ENCODE peak calls at places on chromosomes 4 and X, in seven cellular contexts. M, R, U, N, D, W and B are unnamed samples. For H3K9me3, the result is how much of the 10 kb centered on the place peaks cover.

GRCh38 chr4:76147454-76148141 is 599 bp downstream of the NUP54 start:
- DNase-seq in M (peak), R (peak), U (peak), N (peak), D (peak), W (peak), B (peak)

GRCh38 chr4:40877081-40877480 is 127.3 kb downstream of the NSUN7 start:
- DNase-seq in M (no peak), R (no peak), U (no peak), N (no peak), D (no peak), W (no peak), B (no peak)

GRCh38 chr4:169085015-169085414 is 75.0 kb upstream of the CBR4 start:
- DNase-seq in M (no peak), R (no peak), U (no peak), N (no peak), D (no peak), W (no peak), B (no peak)

GRCh38 chr4:2702361-2702760 is 53.8 kb downstream of the TNIP2 start:
- DNase-seq in M (no peak), R (no peak), U (no peak), N (no peak), D (no peak), W (no peak), B (no peak)

GRCh38 chrX:134948333-134949241 is 42.2 kb upstream of the SMIM10 start:
- DNase-seq in M (no peak), R (peak), U (no peak), N (peak), D (peak), W (no peak), B (no peak)

GRCh38 chrX:55783723-55784122 is 66.2 kb downstream of the RRAGB start:
- DNase-seq in M (no peak), R (no peak), U (no peak), N (no peak), D (no peak), W (no peak), B (no peak)

GRCh38 chr4:122117743-122118142 is 34.4 kb upstream of the BLTP1 start:
- DNase-seq in M (no peak), R (no peak), U (no peak), N (no peak), D (no peak), W (no peak), B (peak)

GRCh38 chr4:164892018-164892417 is 15.0 kb downstream of the APELA start:
- DNase-seq in M (no peak), R (no peak), U (no peak), N (no peak), D (no peak), W (no peak), B (no peak)

GRCh38 chr4:88188738-88189417 is 30.4 kb upstream of the ABCG2 start:
- DNase-seq in M (no peak), R (no peak), U (no peak), N (no peak), D (no peak), W (no peak), B (no peak)

GRCh38 chr4:144402176-144402575 is 243.8 kb upstream of the HHIP start:
- DNase-seq in M (no peak), R (no peak), U (no peak), N (peak), D (no peak), W (no peak), B (no peak)

GRCh38 chr4:114563536-114564315 is 34.9 kb upstream of the UGT8 start:
- DNase-seq in M (peak), R (no peak), U (no peak), N (no peak), D (no peak), W (no peak), B (no peak)

GRCh38 chrX:24231169-24231568 is 81.6 kb downstream of the ZFX start:
- DNase-seq in M (no peak), R (no peak), U (peak), N (no peak), D (peak), W (no peak), B (no peak)

DNA sequence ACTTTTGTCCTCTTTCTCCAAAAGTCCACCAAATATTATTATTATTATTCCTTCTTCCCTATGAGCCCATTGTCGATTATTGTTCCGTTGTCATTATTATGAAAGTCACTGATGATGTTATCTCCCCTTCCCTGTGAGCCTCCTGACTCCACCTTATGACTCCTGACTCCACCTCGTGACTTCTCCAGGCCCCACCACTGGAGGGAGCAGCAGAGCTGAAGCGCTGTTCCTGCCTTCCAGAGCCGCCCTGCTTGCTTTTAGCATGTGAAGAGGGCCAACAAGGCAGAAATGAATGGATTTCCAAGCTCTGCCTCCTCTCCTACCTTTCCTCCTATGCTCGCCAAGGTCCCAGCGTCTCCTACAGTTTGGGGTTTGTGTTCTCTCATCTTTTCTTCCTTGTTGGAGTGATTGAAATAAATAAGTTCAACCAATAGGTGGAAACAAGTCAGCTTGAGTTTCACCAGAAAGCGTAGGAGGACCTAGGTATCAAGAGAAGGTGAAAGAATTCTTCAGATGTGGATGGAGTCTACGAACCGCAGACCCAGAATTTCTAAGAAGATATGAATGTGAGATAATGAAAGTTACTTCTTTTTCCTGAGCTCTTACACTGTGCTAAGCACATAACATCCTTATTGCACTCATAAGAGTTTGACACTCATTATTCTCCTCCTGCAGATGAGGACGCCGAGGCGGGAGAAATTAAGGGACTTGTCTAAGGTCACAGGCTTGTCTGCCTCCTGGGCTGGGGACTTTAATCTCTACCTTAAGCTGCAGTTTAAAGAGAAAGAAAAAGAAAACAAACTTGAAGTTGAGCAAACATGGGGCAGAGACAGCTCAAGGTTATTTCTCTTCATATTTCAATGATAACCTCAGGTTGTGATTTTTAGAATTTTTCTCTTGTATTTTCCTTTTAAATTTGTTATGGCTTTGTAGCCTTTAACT is 26.1 kb downstream of the IGSF1 start:
- DNase-seq in M (no peak), R (no peak), U (peak), N (peak), D (peak), W (peak), B (no peak)
- TF ChIP-seq CTCF in M (no peak), R (peak), U (peak), N (no peak), D (peak), W (peak), B (no peak)

GRCh38 chr4:146033149-146033548 is 94.5 kb upstream of the ZNF827 start:
- DNase-seq in M (no peak), R (no peak), U (no peak), N (peak), D (no peak), W (no peak), B (no peak)
- H3K27ac ChIP-seq in M (no peak), R (no peak), U (no peak), N (no peak), D (no peak), W (no peak), B (no peak)

GRCh38 chr4:766559-767283 is 59.2 kb downstream of the CPLX1 start:
- DNase-seq in M (no peak), R (no peak), U (no peak), N (no peak), D (no peak), W (no peak), B (no peak)
- H3K9me3 ChIP-seq in M (under half), R (under half), U (under half), N (under half), D (under half), W (under half), B (under half)

GRCh38 chrX:143648705-143649104 is 12.8 kb upstream of the SLITRK4 start:
- DNase-seq in M (no peak), R (no peak), U (peak), N (no peak), D (no peak), W (peak), B (no peak)
- TF ChIP-seq CTCF in M (no peak), R (no peak), U (peak), N (peak), D (no peak), W (peak), B (no peak)

GRCh38 chrX:129654652-129655546 is at the start of gene APLN:
- DNase-seq in M (no peak), R (peak), U (peak), N (peak), D (no peak), W (peak), B (no peak)
- H3K27ac ChIP-seq in M (no peak), R (peak), U (no peak), N (no peak), D (peak), W (no peak), B (no peak)

GRCh38 chr4:131046821-131047220 is 1950.9 kb downstream of the C4orf33 start:
- DNase-seq in M (no peak), R (no peak), U (no peak), N (no peak), D (no peak), W (no peak), B (no peak)
- H3K9me3 ChIP-seq in M (under half), R (under half), U (under half), N (under half), D (under half), W (under half), B (under half)